ENCODE peak calls at places on chromosomes 11 and 22, in six cellular contexts. One of them, this sample, is unnamed.

GRCh38 chr11:12841946-12842630 is 167.0 kb upstream of the RASSF10 start:
- DNase-seq in stimulated activated CD8-positive, alpha-beta memory T cell treated with anti-CD3 and anti-CD28 coated beads, Interleukin-4, amount 100 ng/mL, for 24 hours: no peak
- DNase-seq in IMR-90: peak
- DNase-seq in T-helper 2 cell: no peak
- DNase-seq in foreskin keratinocyte: peak
- DNase-seq in NCI-H1694 treated with DMSO at 0.1 percent for 48 hours: no peak
- DNase-seq in this sample: peak

GRCh38 chr11:73233704-73234402 is 15.8 kb downstream of the P2RY2 start:
- DNase-seq in stimulated activated CD8-positive, alpha-beta memory T cell treated with anti-CD3 and anti-CD28 coated beads, Interleukin-4, amount 100 ng/mL, for 24 hours: no peak
- DNase-seq in IMR-90: no peak
- DNase-seq in T-helper 2 cell: no peak
- DNase-seq in foreskin keratinocyte: no peak
- DNase-seq in NCI-H1694 treated with DMSO at 0.1 percent for 48 hours: no peak
- DNase-seq in this sample: no peak

GRCh38 chr22:49190816-49191505 is 636.7 kb downstream of the BRD1 start:
- DNase-seq in stimulated activated CD8-positive, alpha-beta memory T cell treated with anti-CD3 and anti-CD28 coated beads, Interleukin-4, amount 100 ng/mL, for 24 hours: no peak
- DNase-seq in IMR-90: no peak
- DNase-seq in T-helper 2 cell: no peak
- DNase-seq in foreskin keratinocyte: no peak
- DNase-seq in NCI-H1694 treated with DMSO at 0.1 percent for 48 hours: no peak
- DNase-seq in this sample: no peak

GRCh38 chr11:35629511-35629910 is 11.3 kb downstream of the FJX1 start:
- DNase-seq in stimulated activated CD8-positive, alpha-beta memory T cell treated with anti-CD3 and anti-CD28 coated beads, Interleukin-4, amount 100 ng/mL, for 24 hours: no peak
- DNase-seq in IMR-90: no peak
- DNase-seq in T-helper 2 cell: no peak
- DNase-seq in foreskin keratinocyte: no peak
- DNase-seq in NCI-H1694 treated with DMSO at 0.1 percent for 48 hours: no peak
- DNase-seq in this sample: no peak

GRCh38 chr11:48098024-48098423 is 117.7 kb downstream of the PTPRJ start:
- DNase-seq in stimulated activated CD8-positive, alpha-beta memory T cell treated with anti-CD3 and anti-CD28 coated beads, Interleukin-4, amount 100 ng/mL, for 24 hours: no peak
- DNase-seq in IMR-90: no peak
- DNase-seq in T-helper 2 cell: no peak
- DNase-seq in foreskin keratinocyte: no peak
- DNase-seq in NCI-H1694 treated with DMSO at 0.1 percent for 48 hours: no peak
- DNase-seq in this sample: no peak

GRCh38 chr11:114156766-114157165 is 97.3 kb downstream of the ZBTB16 start:
- DNase-seq in stimulated activated CD8-positive, alpha-beta memory T cell treated with anti-CD3 and anti-CD28 coated beads, Interleukin-4, amount 100 ng/mL, for 24 hours: no peak
- DNase-seq in IMR-90: no peak
- DNase-seq in T-helper 2 cell: no peak
- DNase-seq in foreskin keratinocyte: no peak
- DNase-seq in NCI-H1694 treated with DMSO at 0.1 percent for 48 hours: no peak
- DNase-seq in this sample: no peak

GRCh38 chr11:93605638-93606037 is 55.8 kb upstream of the CEP295 start:
- DNase-seq in stimulated activated CD8-positive, alpha-beta memory T cell treated with anti-CD3 and anti-CD28 coated beads, Interleukin-4, amount 100 ng/mL, for 24 hours: no peak
- DNase-seq in IMR-90: no peak
- DNase-seq in T-helper 2 cell: no peak
- DNase-seq in foreskin keratinocyte: no peak
- DNase-seq in NCI-H1694 treated with DMSO at 0.1 percent for 48 hours: no peak
- DNase-seq in this sample: no peak

GRCh38 chr11:31810779-31811647 is at the start of gene PAX6:
- DNase-seq in stimulated activated CD8-positive, alpha-beta memory T cell treated with anti-CD3 and anti-CD28 coated beads, Interleukin-4, amount 100 ng/mL, for 24 hours: no peak
- DNase-seq in IMR-90: peak
- DNase-seq in T-helper 2 cell: peak
- DNase-seq in foreskin keratinocyte: peak
- DNase-seq in NCI-H1694 treated with DMSO at 0.1 percent for 48 hours: peak
- DNase-seq in this sample: peak

GRCh38 chr11:118913411-118914125 is 12.2 kb downstream of the BCL9L start:
- DNase-seq in stimulated activated CD8-positive, alpha-beta memory T cell treated with anti-CD3 and anti-CD28 coated beads, Interleukin-4, amount 100 ng/mL, for 24 hours: no peak
- DNase-seq in IMR-90: no peak
- DNase-seq in T-helper 2 cell: peak
- DNase-seq in foreskin keratinocyte: no peak
- DNase-seq in NCI-H1694 treated with DMSO at 0.1 percent for 48 hours: no peak
- DNase-seq in this sample: no peak

GRCh38 chr11:36077886-36078685 is 134.2 kb downstream of the LDLRAD3 start:
- DNase-seq in stimulated activated CD8-positive, alpha-beta memory T cell treated with anti-CD3 and anti-CD28 coated beads, Interleukin-4, amount 100 ng/mL, for 24 hours: no peak
- DNase-seq in IMR-90: no peak
- DNase-seq in T-helper 2 cell: no peak
- DNase-seq in foreskin keratinocyte: no peak
- DNase-seq in NCI-H1694 treated with DMSO at 0.1 percent for 48 hours: no peak
- DNase-seq in this sample: no peak

GRCh38 chr22:23235425-23235824 is 55.1 kb downstream of the BCR start:
- DNase-seq in stimulated activated CD8-positive, alpha-beta memory T cell treated with anti-CD3 and anti-CD28 coated beads, Interleukin-4, amount 100 ng/mL, for 24 hours: no peak
- DNase-seq in IMR-90: peak
- DNase-seq in T-helper 2 cell: no peak
- DNase-seq in foreskin keratinocyte: no peak
- DNase-seq in NCI-H1694 treated with DMSO at 0.1 percent for 48 hours: no peak
- DNase-seq in this sample: no peak

This sample was measured in brain microvascular endothelial cell.